ENCODE peak calls at places on chromosome 7, in ten cellular contexts. T, K, F, B, J, R, D, X, W and P are unnamed samples.

GRCh38 chr7:104150470-104150869 is 57.3 kb downstream of the ORC5 start:
- DNase-seq in T (no peak), X (no peak), J (no peak), K (no peak), W (no peak), R (no peak), B (no peak), D (no peak), F (no peak), P (no peak)

GRCh38 chr7:33062023-33062781 is at the start of gene NT5C3A:
- DNase-seq in R (peak; percentile 35), W (peak; percentile 45), T (peak; percentile 22), K (peak; percentile 33), X (no peak), F (no peak), D (peak; percentile 64), J (peak; percentile 85), B (no peak), P (peak; percentile 31)

GRCh38 chr7:46627038-46627315 is 705.9 kb upstream of the IGFBP3 start:
- DNase-seq in B (peak; percentile 18), T (no peak), K (peak; percentile 32), X (no peak), W (peak; percentile 34), J (no peak), F (peak; percentile 62), R (no peak), D (no peak), P (peak; percentile 29)

GRCh38 chr7:44378744-44379143 is 53.4 kb upstream of the CAMK2B start:
- DNase-seq in D (no peak), T (no peak), X (no peak), R (peak; percentile 90), F (peak; percentile 85), B (peak; percentile 71), K (peak; percentile 90), J (no peak), W (peak; percentile 94), P (peak; percentile 93)

GRCh38 chr7:108000875-108001758 is 1.8 kb downstream of the LAMB1 start:
- DNase-seq in J (peak; percentile 70), B (no peak), W (peak; percentile 56), D (peak; percentile 89), R (peak; percentile 54), F (no peak), T (no peak), K (peak; percentile 46), X (peak; percentile 89), P (peak; percentile 70)

GRCh38 chr7:37818023-37818422 is 30.4 kb upstream of the NME8 start:
- DNase-seq in W (no peak), B (no peak), T (no peak), R (no peak), F (no peak), D (no peak), K (no peak), X (no peak), J (no peak), P (no peak)

GRCh38 chr7:105013818-105014724 is at the start of gene KMT2E:
- DNase-seq in R (peak; percentile 81), W (peak; percentile 89), T (peak; percentile 86), X (peak; percentile 98), D (peak; percentile 89), B (peak; percentile 34), K (peak; percentile 74), F (peak; percentile 83), J (peak; percentile 92), P (peak; percentile 87)

GRCh38 chr7:122764902-122765301 is 62.2 kb upstream of the RNF148 start:
- DNase-seq in W (peak; percentile 8), B (no peak), X (no peak), D (no peak), K (no peak), J (no peak), T (no peak), R (no peak), F (no peak), P (no peak)

GRCh38 chr7:41189866-41190265 is 513.0 kb downstream of the INHBA start:
- DNase-seq in R (peak; percentile 96), D (no peak), J (no peak), X (no peak), F (peak; percentile 82), T (no peak), B (peak; percentile 78), W (peak; percentile 95), K (peak; percentile 98), P (peak; percentile 97)

GRCh38 chr7:20577362-20578069 is 38.0 kb upstream of the ABCB5 start:
- DNase-seq in B (no peak), F (peak; percentile 16), D (no peak), T (no peak), W (no peak), K (peak; percentile 55), J (no peak), X (no peak), R (no peak), P (no peak)

GRCh38 chr7:24334012-24334411 is 50.0 kb downstream of the NPY start:
- DNase-seq in W (no peak), D (no peak), R (no peak), K (no peak), T (no peak), J (no peak), B (no peak), F (no peak), X (no peak), P (no peak)

GRCh38 chr7:22154130-22154529 is 202.8 kb downstream of the RAPGEF5 start:
- DNase-seq in T (no peak), B (no peak), F (peak; percentile 32), K (no peak), D (peak; percentile 62), X (no peak), R (no peak), J (peak; percentile 26), W (no peak), P (peak; percentile 33)

DNA sequence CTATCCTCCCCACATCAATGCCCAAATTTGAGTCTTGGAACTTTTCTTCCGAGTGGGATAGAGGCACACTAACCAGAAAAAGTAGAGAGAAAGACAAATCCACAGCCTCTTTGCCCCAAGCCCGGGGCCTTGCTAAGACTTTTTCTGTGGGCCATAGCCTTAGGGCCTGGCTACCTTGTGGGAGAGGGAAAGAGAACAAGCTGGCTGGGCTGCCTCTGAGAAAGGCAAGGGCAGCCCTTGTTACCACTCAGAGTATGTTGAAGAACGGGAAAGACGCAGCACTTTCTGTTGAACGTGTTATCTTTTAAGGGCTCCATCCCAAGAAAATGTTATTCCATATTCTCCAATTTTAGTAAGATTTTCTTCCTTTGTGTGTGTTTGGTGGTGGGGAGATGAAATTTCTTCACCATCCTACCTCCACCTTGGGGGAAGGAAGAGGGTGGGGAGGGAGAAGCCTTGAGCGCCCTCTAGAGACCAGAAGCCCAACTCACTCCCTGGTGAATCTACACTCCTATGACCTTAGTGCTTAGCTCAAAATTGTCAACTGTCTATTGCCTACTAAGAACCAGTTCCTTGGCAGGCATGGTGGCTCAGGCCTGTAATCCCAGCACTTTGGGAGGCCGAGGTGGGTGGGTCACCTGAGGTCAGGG is 3.9 kb upstream of the NRF1 start:
- DNase-seq in T (no peak), K (no peak), J (peak; percentile 64), R (peak; percentile 59), F (peak; percentile 32), D (peak; percentile 82), B (no peak), X (no peak), W (peak; percentile 62), P (peak; percentile 53)
- TF ChIP-seq CTCF in T (no peak), K (peak; percentile 66), J (peak; percentile 69), R (peak; percentile 63), F (peak; percentile 66), D (peak; percentile 84), B (peak; percentile 70), X (no peak), W (peak; percentile 83), P (peak; percentile 69)

DNA sequence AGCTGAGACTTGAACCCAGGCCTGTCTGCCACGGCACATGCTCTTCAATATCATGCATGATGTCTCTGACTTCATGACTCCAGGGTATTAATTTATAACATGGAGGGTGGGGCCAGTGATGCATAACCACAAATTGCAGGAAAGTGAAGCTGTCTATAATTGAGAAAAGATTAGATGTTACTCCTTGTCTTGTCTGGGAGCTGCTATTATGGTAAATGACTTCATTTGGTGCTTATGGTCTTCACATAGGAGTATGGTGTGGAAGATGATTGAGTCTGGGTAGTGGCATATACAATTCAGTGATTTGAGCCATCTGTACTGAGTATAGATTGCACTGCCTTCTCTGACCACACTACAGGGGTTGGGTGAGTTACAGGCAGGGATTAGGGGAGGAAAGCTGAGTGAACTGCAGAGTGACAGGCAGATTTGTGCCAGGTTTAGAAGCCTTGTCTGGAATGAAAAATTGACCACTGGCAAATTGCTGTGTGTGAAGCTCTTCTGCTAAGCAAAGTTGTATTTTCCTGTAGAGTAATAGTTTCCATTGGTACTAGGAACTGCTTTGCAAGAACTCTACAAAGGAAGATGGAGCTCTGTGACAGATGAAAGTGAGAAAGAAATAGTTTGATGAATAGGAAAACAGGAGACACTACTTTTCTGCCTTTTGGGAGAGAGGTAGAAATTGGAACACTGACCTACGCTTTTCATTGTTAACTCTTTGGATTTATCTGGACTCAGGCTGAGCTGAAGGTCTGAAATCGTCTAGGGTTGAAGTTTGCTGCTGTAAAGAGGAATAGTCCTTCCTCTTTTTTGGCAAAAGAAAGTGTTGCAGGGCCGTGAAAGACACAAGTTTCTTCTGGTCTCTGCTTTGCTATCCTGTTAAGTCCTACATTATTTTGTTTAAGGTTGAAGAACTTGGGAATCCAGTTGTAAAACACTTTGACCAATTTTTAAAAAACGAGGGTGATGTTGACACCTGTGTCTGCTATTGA is 2.7 kb downstream of the SND1 start:
- DNase-seq in B (no peak), K (peak; percentile 43), W (peak; percentile 31), F (no peak), D (no peak), J (no peak), T (no peak), X (no peak), R (no peak), P (no peak)
- H3K4me3 ChIP-seq in B (no peak overlapping the region), K (peak overlapping the region; percentile 79), W (no peak overlapping the region), F (peak overlapping the region; percentile 13), D (peak overlapping the region; percentile 88), J (no peak overlapping the region), T (no peak overlapping the region), X (no peak overlapping the region), R (peak overlapping the region; percentile 96), P (peak overlapping the region; percentile 66)

GRCh38 chr7:143362126-143362961 is at the start of gene FAM131B:
- DNase-seq in T (no peak), B (no peak), X (no peak), J (peak; percentile 91), K (no peak), D (peak; percentile 66), F (no peak), R (no peak), W (no peak), P (no peak)
- TF ChIP-seq CTCF in T (no peak), B (no peak), X (no peak), J (no peak), K (no peak), D (no peak), F (no peak), R (no peak), W (no peak), P (no peak)

DNA sequence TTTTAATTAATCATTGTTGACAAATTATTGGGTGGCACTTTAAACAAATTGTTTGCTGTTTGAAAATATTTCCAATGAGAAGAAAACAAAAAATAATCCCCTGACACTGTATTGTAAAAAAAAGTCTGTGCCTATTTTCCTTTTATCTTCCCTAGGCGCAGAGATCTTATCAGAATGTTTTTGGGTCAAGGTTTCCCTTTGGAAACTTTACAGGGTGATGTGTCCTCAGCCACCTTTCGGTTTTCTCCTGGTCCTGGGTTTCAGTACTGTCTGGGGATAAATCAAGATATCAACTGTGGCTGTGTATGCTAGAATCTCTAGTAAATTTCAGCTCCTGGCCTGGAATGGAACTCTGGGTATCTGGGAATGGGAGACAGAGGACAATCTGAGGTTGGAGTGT is 1.4 kb downstream of the ZNF107 start:
- DNase-seq in J (no peak), F (no peak), B (no peak), R (no peak), K (no peak), T (no peak), W (no peak), D (no peak), X (peak; percentile 31), P (no peak)
- H3K4me3 ChIP-seq in J (peak overlapping the region; percentile 85), F (peak overlapping the region; percentile 89), B (no peak overlapping the region), R (peak overlapping the region; percentile 99), K (peak overlapping the region; percentile 87), T (no peak overlapping the region), W (no peak overlapping the region), D (peak overlapping the region; percentile 89), X (no peak overlapping the region), P (peak overlapping the region; percentile 89)